ENCODE peak calls at places on chromosomes 6 and 20, in ten cellular contexts. K is kidney tubule cell; A is LoVo; W is caudate nucleus; V is NCI-H1417; E is glutamatergic neuron; T is right cardiac atrium; G is heart right ventricle; U is transverse colon; R is stimulated activated CD4-positive, alpha-beta T cell treated with anti-CD3 and anti-CD28 coated beads, Interleukin-2, amount 100 ng/mL, for 24 hours. X is an unnamed sample.

GRCh38 chr6:133837801-133838349 is 51.0 kb upstream of the TCF21 start:
- DNase-seq in K (peak), R (peak), U (peak), A (peak), G (peak), T (peak), E (peak), V (peak), W (no peak), X (no peak)

GRCh38 chr6:25057121-25057520 is 121.4 kb upstream of the RIPOR2 start:
- DNase-seq in T (no peak), R (no peak), E (no peak), U (no peak), A (no peak), W (no peak), V (no peak), G (peak), K (no peak), X (no peak)

GRCh38 chr20:37230200-37230599 is 31.4 kb downstream of the GHRH start:
- DNase-seq in K (no peak), G (no peak), T (no peak), U (no peak), V (peak), R (no peak), W (no peak), A (no peak), E (no peak), X (no peak)

GRCh38 chr6:33160728-33161323 is 31.4 kb downstream of the COL11A2 start:
- DNase-seq in V (no peak), R (no peak), A (peak), T (peak), G (peak), U (peak), K (peak), E (no peak), W (no peak), X (peak)

GRCh38 chr6:127539292-127539691 is 20.2 kb upstream of the MTCL3 start:
- DNase-seq in A (peak), T (no peak), U (no peak), K (peak), G (no peak), R (no peak), V (peak), W (no peak), E (no peak), X (no peak)

GRCh38 chr20:1687053-1687452 is 29.5 kb upstream of the SIRPG start:
- DNase-seq in W (no peak), E (no peak), G (no peak), T (no peak), K (no peak), V (no peak), A (no peak), U (no peak), R (no peak), X (no peak)

GRCh38 chr20:57920971-57921370 is 211.2 kb upstream of the PMEPA1 start:
- DNase-seq in R (no peak), T (no peak), V (no peak), K (no peak), G (no peak), W (no peak), E (no peak), A (no peak), U (no peak), X (no peak)

GRCh38 chr6:101001012-101001411 is 119.9 kb upstream of the ASCC3 start:
- DNase-seq in A (no peak), V (no peak), K (no peak), G (no peak), W (no peak), R (no peak), U (no peak), T (no peak), E (no peak), X (no peak)

GRCh38 chr6:108781419-108782110 is 66.7 kb upstream of the ARMC2 start:
- DNase-seq in R (no peak), G (no peak), W (no peak), V (no peak), K (peak), U (no peak), A (no peak), E (no peak), T (peak), X (no peak)

GRCh38 chr20:24773751-24774201 is 175.3 kb upstream of the CST7 start:
- DNase-seq in T (no peak), W (no peak), U (no peak), V (no peak), R (peak), E (no peak), K (peak), A (peak), G (no peak), X (no peak)

GRCh38 chr6:160750276-160750689 is 48.2 kb downstream of the PLG start:
- DNase-seq in R (no peak), U (no peak), T (no peak), K (peak), G (no peak), E (peak), V (no peak), W (no peak), A (no peak), X (no peak)

GRCh38 chr6:13273931-13274706 is 54.2 kb downstream of the TBC1D7 start:
- DNase-seq in E (no peak), V (no peak), K (peak), G (no peak), W (no peak), R (peak), T (peak), U (peak), A (no peak), X (no peak)

GRCh38 chr6:31350973-31351733 is 5.8 kb downstream of the HLA-B start:
- DNase-seq in K (no peak), T (no peak), R (no peak), G (no peak), V (no peak), A (no peak), E (no peak), W (no peak), U (no peak), X (no peak)

GRCh38 chr6:73696990-73697651 is 1.1 kb downstream of the CD109 start:
- DNase-seq in R (peak), T (no peak), V (no peak), E (no peak), K (no peak), W (no peak), U (no peak), G (no peak), A (peak), X (no peak)

GRCh38 chr6:130928993-130929678 is 101.9 kb downstream of the SMLR1 start:
- DNase-seq in A (no peak), E (no peak), U (no peak), W (no peak), T (no peak), G (no peak), V (no peak), R (no peak), K (no peak), X (no peak)

GRCh38 chr6:131998255-131998982 is 47.2 kb upstream of the CCN2 start:
- DNase-seq in A (no peak), U (no peak), G (no peak), T (peak), V (no peak), K (no peak), R (no peak), W (no peak), E (no peak), X (no peak)

GRCh38 chr20:36396340-36396739 is 90.2 kb downstream of the DLGAP4 start:
- DNase-seq in R (no peak), E (no peak), A (no peak), V (no peak), G (no peak), U (no peak), K (no peak), W (no peak), T (no peak), X (no peak)

GRCh38 chr20:24995741-24996448 is 3.3 kb upstream of the APMAP start:
- DNase-seq in E (no peak), U (no peak), K (no peak), R (no peak), G (no peak), A (no peak), W (no peak), T (no peak), V (no peak), X (no peak)

GRCh38 chr6:5294392-5295211 is 33.3 kb downstream of the FARS2 start:
- DNase-seq in K (no peak), G (no peak), W (no peak), T (no peak), U (no peak), A (no peak), R (no peak), V (no peak), E (no peak), X (no peak)

GRCh38 chr6:100464162-100464851 is 414 bp downstream of the SIM1 start:
- DNase-seq in E (peak), A (no peak), G (no peak), T (no peak), R (no peak), U (no peak), V (no peak), K (peak), W (no peak), X (no peak)

GRCh38 chr6:168439791-168440491 is 1.0 kb upstream of the SMOC2 start:
- DNase-seq in K (no peak), U (no peak), W (no peak), V (no peak), R (no peak), E (no peak), A (no peak), T (no peak), G (no peak), X (peak)

GRCh38 chr6:143498428-143498827 is 13.1 kb downstream of the FUCA2 start:
- DNase-seq in T (no peak), E (no peak), R (no peak), A (no peak), W (no peak), U (no peak), G (no peak), V (no peak), K (no peak), X (no peak)

GRCh38 chr20:22414354-22414753 is 170.0 kb downstream of the FOXA2 start:
- DNase-seq in E (no peak), T (no peak), R (no peak), G (no peak), A (no peak), V (no peak), U (no peak), K (peak), W (no peak), X (no peak)

GRCh38 chr20:42430525-42431046 is 759.1 kb downstream of the PTPRT start:
- DNase-seq in T (peak), W (no peak), V (no peak), U (no peak), E (no peak), K (no peak), R (no peak), A (no peak), G (no peak), X (no peak)

GRCh38 chr6:148231572-148231971 is 111.1 kb upstream of the SASH1 start:
- DNase-seq in V (no peak), A (no peak), R (no peak), K (peak), E (no peak), U (no peak), T (no peak), G (no peak), W (no peak), X (no peak)

GRCh38 chr20:63858393-63859165 is 2.7 kb upstream of the ABHD16B start:
- DNase-seq in U (no peak), V (no peak), G (peak), K (no peak), E (no peak), A (no peak), R (no peak), W (no peak), T (peak), X (no peak)

GRCh38 chr6:70124882-70125535 is 177.9 kb downstream of the COL9A1 start:
- DNase-seq in E (no peak), U (peak), W (no peak), A (no peak), R (no peak), T (no peak), G (no peak), V (no peak), K (peak), X (no peak)

GRCh38 chr20:51195419-51195901 is 172.6 kb upstream of the KCNG1 start:
- DNase-seq in R (peak), W (no peak), V (no peak), E (no peak), K (peak), A (no peak), G (no peak), T (no peak), U (no peak), X (no peak)

GRCh38 chr20:40689943-40690835 is 1.2 kb upstream of the MAFB start:
- DNase-seq in R (peak), W (no peak), A (peak), V (peak), E (peak), K (peak), G (peak), U (peak), T (peak), X (peak)

GRCh38 chr6:12504325-12504966 is 212.1 kb upstream of the PHACTR1 start:
- DNase-seq in U (peak), T (no peak), G (no peak), R (no peak), K (peak), V (no peak), E (no peak), W (no peak), A (no peak), X (no peak)

GRCh38 chr6:108948252-108948651 is 100.0 kb downstream of the ARMC2 start:
- DNase-seq in E (no peak), U (no peak), V (no peak), T (peak), K (peak), G (no peak), R (no peak), A (no peak), W (no peak), X (no peak)

GRCh38 chr6:53240763-53241162 is 92.1 kb upstream of the GCM1 start:
- DNase-seq in R (no peak), K (no peak), V (no peak), G (no peak), W (no peak), U (no peak), E (no peak), A (no peak), T (no peak), X (no peak)

GRCh38 chr6:93779086-93779858 is 359.9 kb upstream of the EPHA7 start:
- DNase-seq in K (peak), R (no peak), A (no peak), W (no peak), U (no peak), V (no peak), E (no peak), G (peak), T (peak), X (no peak)

GRCh38 chr6:139591075-139591474 is 216.6 kb upstream of the CITED2 start:
- DNase-seq in G (no peak), U (no peak), E (no peak), A (no peak), W (no peak), R (no peak), K (no peak), V (no peak), T (no peak), X (no peak)

GRCh38 chr6:167736486-167737204 is 90.1 kb upstream of the AFDN start:
- DNase-seq in U (no peak), R (no peak), V (no peak), T (no peak), W (no peak), A (no peak), G (no peak), E (no peak), K (no peak), X (no peak)

GRCh38 chr6:30752164-30752927 is 8.0 kb upstream of the IER3 start:
- DNase-seq in A (peak), R (no peak), K (peak), V (no peak), W (no peak), U (peak), E (no peak), G (peak), T (peak), X (peak)

GRCh38 chr6:12150812-12151432 is 138.8 kb downstream of the HIVEP1 start:
- DNase-seq in E (peak), W (no peak), A (peak), R (peak), T (no peak), G (no peak), K (peak), U (peak), V (no peak), X (no peak)

GRCh38 chr6:20279051-20279450 is 66.8 kb upstream of the MBOAT1 start:
- DNase-seq in A (no peak), K (no peak), U (no peak), W (no peak), V (no peak), G (no peak), R (no peak), E (no peak), T (no peak), X (no peak)

X was measured in tibial nerve.